ENCODE peak calls at places on chromosomes 2 and 18, in four cellular contexts. H, C, S and X are unnamed samples.
A peak's percentile ranks its signal among the peaks of the same experiment; 100 is the strongest.

GRCh38 chr2:241163601-241164118 is 13.4 kb downstream of the PPP1R7 start:
- DNase-seq in C (no peak), H (no peak), S (no peak), X (no peak)

GRCh38 chr2:44547713-44548112 is 186.0 kb downstream of the CAMKMT start:
- DNase-seq in H (peak; percentile 46), S (no peak), C (no peak), X (no peak)

GRCh38 chr2:38886041-38886440 is 3.6 kb upstream of the ARHGEF33 start:
- DNase-seq in S (no peak), H (no peak), C (no peak), X (no peak)

GRCh38 chr18:44093253-44093652 is 587.4 kb upstream of the SETBP1 start:
- DNase-seq in S (no peak), H (no peak), C (no peak), X (no peak)

GRCh38 chr2:206260427-206261012 is 13.9 kb upstream of the ZDBF2 start:
- DNase-seq in C (no peak), S (no peak), H (peak; percentile 48), X (peak; percentile 23)

GRCh38 chr18:76524900-76525698 is 30.1 kb upstream of the ZNF516 start:
- DNase-seq in C (no peak), H (peak; percentile 76), S (no peak), X (peak; percentile 59)

GRCh38 chr2:11314482-11314881 is 30.0 kb downstream of the ROCK2 start:
- DNase-seq in C (no peak), S (no peak), H (no peak), X (no peak)

GRCh38 chr18:23135679-23136325 is 517 bp downstream of the CABLES1 start:
- DNase-seq in H (peak; percentile 84), C (no peak), S (no peak), X (no peak)

GRCh38 chr2:84029903-84030559 is 429.0 kb downstream of the SUCLG1 start:
- DNase-seq in S (no peak), C (no peak), H (no peak), X (no peak)

GRCh38 chr2:220811952-220812570 is 760.0 kb downstream of the EPHA4 start:
- DNase-seq in S (no peak), H (no peak), C (no peak), X (no peak)

GRCh38 chr18:33231474-33232317 is 208.8 kb downstream of the CCDC178 start:
- DNase-seq in C (peak; percentile 50), H (peak; percentile 53), S (peak; percentile 17), X (peak; percentile 75)

GRCh38 chr2:22499082-22499844 is 885.7 kb upstream of the KLHL29 start:
- DNase-seq in S (no peak), C (no peak), H (no peak), X (no peak)

GRCh38 chr2:200042944-200043343 is 87.6 kb downstream of the MAIP1 start:
- DNase-seq in S (no peak), H (no peak), C (no peak), X (no peak)

GRCh38 chr2:195687320-195688086 is 30.5 kb downstream of the SLC39A10 start:
- DNase-seq in C (no peak), H (no peak), S (peak; percentile 30), X (no peak)

GRCh38 chr2:209593930-209594329 is 170.1 kb downstream of the MAP2 start:
- DNase-seq in H (no peak), C (no peak), S (no peak), X (no peak)
- TF ChIP-seq TCF12 in H (no peak), C (no peak), S (no peak), X (no peak)

GRCh38 chr2:112768432-112768831 is 4.0 kb upstream of the CKAP2L start:
- DNase-seq in S (no peak), C (no peak), H (no peak), X (no peak)
- TF ChIP-seq TCF12 in S (no peak), C (no peak), H (no peak), X (no peak)

DNA sequence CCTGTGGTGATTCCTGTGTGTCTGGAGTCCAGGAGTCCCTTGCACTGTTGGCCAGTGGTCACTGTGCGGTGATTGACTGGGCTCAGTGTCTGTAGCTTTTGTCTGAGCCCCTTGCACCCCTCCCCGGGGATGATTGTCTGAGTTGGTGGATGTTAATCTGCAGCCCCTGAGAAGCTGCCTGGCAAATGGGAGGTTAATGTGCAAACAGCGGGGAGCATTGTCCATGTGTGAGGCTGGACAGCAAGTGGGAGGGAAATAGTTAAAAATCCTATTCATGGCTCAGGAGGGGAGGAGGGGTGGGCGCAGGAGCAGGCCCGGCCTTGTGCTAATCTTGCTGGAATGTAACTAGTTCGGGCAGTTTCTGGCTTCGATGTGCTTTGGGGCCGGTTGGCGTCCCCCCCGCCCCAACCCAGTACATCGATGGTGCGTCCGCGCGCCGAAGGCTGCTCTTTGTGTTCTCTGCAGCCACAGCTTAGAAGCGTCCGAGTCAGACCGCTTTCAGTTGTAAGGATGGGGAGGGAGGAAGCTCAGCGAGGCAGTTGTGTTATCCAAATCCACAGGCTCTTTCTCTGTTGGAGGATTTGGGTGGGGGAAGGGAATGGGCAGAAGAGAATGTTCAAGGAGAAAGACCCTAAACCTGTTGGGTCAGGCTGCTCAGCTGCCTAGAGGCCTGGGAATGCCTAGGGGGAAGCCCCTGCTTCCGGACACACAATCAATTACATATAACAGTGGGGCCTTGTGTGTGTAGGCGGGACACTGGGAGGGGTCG is 71.8 kb downstream of the TGOLN2 start:
- DNase-seq in H (peak; percentile 50), C (no peak), S (no peak), X (peak; percentile 58)
- TF ChIP-seq TCF12 in H (no peak), C (peak; percentile 38), S (no peak), X (no peak)

DNA sequence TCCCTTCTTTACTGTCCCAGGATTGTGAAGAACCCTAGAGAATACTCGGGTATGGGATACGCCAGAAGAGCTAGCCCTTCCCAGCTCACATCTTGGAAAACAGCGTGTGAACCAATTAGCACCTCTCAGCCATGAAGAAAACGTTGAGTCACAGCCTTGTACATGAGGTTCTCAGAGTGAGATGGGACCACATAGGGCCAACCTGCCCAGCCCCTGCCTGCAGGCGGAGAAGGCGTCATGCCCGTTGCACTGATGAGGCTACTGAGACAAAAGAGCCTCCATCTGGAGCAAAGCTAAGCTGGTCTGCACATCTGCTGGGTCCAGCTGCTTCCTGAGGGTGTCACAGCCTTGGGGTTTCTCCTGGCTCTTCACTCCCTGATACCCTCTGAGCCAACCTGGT is 92.2 kb downstream of the LBH start:
- DNase-seq in C (no peak), H (no peak), S (no peak), X (no peak)
- TF ChIP-seq TCF12 in C (no peak), H (no peak), S (no peak), X (no peak)

GRCh38 chr2:105771841-105772240 is 27.1 kb downstream of the NCK2 start:
- DNase-seq in H (no peak), C (no peak), S (no peak), X (no peak)
- TF ChIP-seq TCF12 in H (no peak), C (no peak), S (no peak), X (no peak)

GRCh38 chr2:25131253-25131566 is 37.2 kb downstream of the POMC start:
- DNase-seq in C (no peak), H (no peak), S (no peak), X (no peak)
- TF ChIP-seq TCF12 in C (no peak), H (no peak), S (no peak), X (no peak)

DNA sequence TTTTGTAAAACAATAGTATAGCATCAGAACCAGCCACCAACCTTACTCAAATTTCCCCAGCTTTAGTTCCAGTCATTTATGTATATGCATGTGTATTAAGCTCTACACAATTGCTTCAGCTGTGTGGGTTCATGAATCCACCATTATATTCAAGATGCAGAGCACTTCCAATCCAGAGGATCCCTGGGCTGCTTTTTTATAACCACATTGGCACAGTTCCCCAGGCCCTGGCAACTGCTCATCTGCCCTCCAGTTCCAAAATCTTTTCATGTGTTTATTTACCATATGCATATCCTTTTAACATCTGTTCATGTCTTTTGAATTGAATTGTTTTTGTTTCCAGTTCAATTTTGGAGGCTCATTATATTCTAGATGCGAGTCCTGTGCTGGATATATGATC is 482.9 kb upstream of the HS6ST1 start:
- DNase-seq in S (no peak), C (no peak), H (no peak), X (no peak)
- TF ChIP-seq TCF12 in S (no peak), C (no peak), H (no peak), X (no peak)

GRCh38 chr18:47253101-47253654 is 1.7 kb upstream of the SKOR2 start:
- DNase-seq in C (no peak), H (no peak), S (no peak), X (no peak)

GRCh38 chr18:47250415-47251046 is 929 bp downstream of the SKOR2 start:
- DNase-seq in S (no peak), H (peak; percentile 49), C (no peak), X (no peak)

GRCh38 chr18:47248610-47249343 is 2.7 kb downstream of the SKOR2 start:
- DNase-seq in H (peak; percentile 45), C (no peak), S (no peak), X (no peak)

GRCh38 chr18:47249602-47250001 is 1.9 kb downstream of the SKOR2 start:
- DNase-seq in C (no peak), S (no peak), H (no peak), X (no peak)

GRCh38 chr18:47251289-47252120 is at the start of gene SKOR2:
- DNase-seq in H (peak; percentile 74), S (no peak), C (no peak), X (no peak)
- TF ChIP-seq TCF12 in H (no peak), S (no peak), C (no peak), X (no peak)

DNA sequence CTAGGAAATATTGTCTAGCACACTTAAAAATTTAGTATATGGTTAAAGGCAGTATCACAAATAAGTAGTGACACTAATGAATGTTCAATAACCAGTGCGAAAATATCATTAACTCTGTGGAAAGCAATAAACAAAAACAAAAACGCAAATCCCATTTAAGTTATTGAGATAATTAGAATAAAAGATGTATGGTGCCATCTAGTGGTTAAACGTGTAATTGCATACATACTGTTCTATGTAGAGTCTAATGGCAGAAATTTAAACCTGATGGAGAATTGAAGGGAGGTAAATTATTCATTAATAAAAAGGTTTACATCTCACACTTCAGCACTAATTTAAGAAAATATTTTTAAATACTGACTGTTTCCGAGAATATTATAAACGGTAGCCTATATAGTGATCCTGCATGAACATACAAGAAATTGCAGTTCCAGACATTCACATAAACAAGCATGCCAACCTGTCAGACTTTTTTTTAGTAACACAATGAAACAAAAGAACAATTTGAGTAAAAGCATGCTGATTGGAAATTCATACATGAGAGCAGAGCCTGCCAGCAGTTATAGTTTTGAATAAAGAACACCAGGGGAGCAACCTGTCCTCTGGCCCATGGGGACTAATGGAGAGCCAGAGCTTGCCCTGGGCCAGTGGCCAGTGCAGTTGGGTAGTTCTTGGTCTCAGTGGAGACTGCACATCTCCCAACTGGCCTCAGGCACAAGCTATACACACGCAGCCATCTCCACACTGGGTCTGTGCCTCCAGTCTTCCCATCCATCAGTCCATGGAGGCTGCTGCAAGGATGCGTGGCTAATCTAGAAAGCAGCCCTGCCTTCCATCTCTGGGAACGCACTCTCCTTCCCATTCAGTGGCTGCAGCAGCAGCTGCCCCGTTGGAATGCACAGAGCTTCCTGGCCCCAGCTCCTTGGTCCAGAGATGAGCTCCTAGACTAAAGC is 28.0 kb downstream of the GCG start:
- DNase-seq in H (peak; percentile 42), C (no peak), S (peak; percentile 9), X (peak; percentile 69)
- TF ChIP-seq TCF12 in H (no peak), C (no peak), S (no peak), X (no peak)